ENCODE peak calls at places on chromosomes 3 and 15, in ten cellular contexts. Q is lower leg skin, H is upper lobe of right lung, Z is uterus, W is activated B cell treated with CpG ODN at 0.5 μM for 24 hours, K is fibroblast of mammary gland, A is D721Med, V is astrocyte, X is Calu3, P is natural killer cell. G is an unnamed sample.

GRCh38 chr3:63967675-63968611 is 55.4 kb downstream of the PSMD6 start:
- DNase-seq in V (peak; percentile 81), K (peak; percentile 48), H (no peak), Z (peak; percentile 39), X (peak; percentile 22), W (no peak), P (peak; percentile 39), A (no peak), Q (peak; percentile 35), G (no peak)

GRCh38 chr15:77654975-77655374 is 22.3 kb upstream of the LINGO1 start:
- DNase-seq in H (no peak), A (no peak), Z (no peak), Q (no peak), X (peak; percentile 58), W (no peak), V (no peak), K (no peak), P (no peak), G (no peak)

GRCh38 chr15:37109151-37109912 is 9.0 kb upstream of the MEIS2 start:
- DNase-seq in P (no peak), X (no peak), A (no peak), W (no peak), Z (no peak), H (no peak), K (no peak), V (no peak), Q (no peak), G (no peak)

GRCh38 chr3:150038830-150039229 is 68.1 kb upstream of the PFN2 start:
- DNase-seq in W (no peak), P (no peak), X (no peak), V (no peak), A (no peak), Q (no peak), H (no peak), K (no peak), Z (no peak), G (no peak)

GRCh38 chr15:101255615-101256350 is 3.9 kb upstream of the CHSY1 start:
- DNase-seq in Z (no peak), K (peak; percentile 67), P (no peak), Q (no peak), V (peak; percentile 92), H (no peak), W (no peak), X (no peak), A (no peak), G (no peak)

GRCh38 chr15:81865850-81866537 is 179.8 kb downstream of the MEX3B start:
- DNase-seq in A (no peak), X (no peak), P (no peak), Z (no peak), Q (no peak), V (no peak), K (no peak), H (no peak), W (no peak), G (no peak)

GRCh38 chr3:14563946-14564539 is 23.9 kb upstream of the GRIP2 start:
- DNase-seq in K (no peak), V (no peak), Q (no peak), P (no peak), H (no peak), W (no peak), A (no peak), Z (no peak), X (no peak), G (no peak)

GRCh38 chr15:81516461-81516860 is 142.4 kb upstream of the TMC3 start:
- DNase-seq in Q (peak; percentile 19), Z (no peak), H (no peak), X (no peak), K (peak; percentile 69), P (no peak), A (no peak), V (peak; percentile 71), W (no peak), G (no peak)

GRCh38 chr3:160617636-160618035 is 52.3 kb upstream of the KPNA4 start:
- DNase-seq in A (no peak), V (no peak), Z (no peak), H (no peak), W (no peak), X (no peak), P (no peak), Q (no peak), K (no peak), G (no peak)

GRCh38 chr3:160707187-160707789 is 30.3 kb downstream of the ARL14 start:
- DNase-seq in H (no peak), V (peak; percentile 22), K (peak; percentile 66), W (no peak), X (peak; percentile 58), P (no peak), Q (peak; percentile 36), A (no peak), Z (no peak), G (no peak)

GRCh38 chr3:127410678-127411077 is 122.8 kb upstream of the PRR20G start:
- DNase-seq in X (no peak), W (peak; percentile 2), Q (no peak), P (no peak), H (no peak), Z (no peak), V (no peak), A (no peak), K (no peak), G (no peak)

GRCh38 chr3:168093229-168093628 is 2.5 kb downstream of the GOLIM4 start:
- DNase-seq in A (no peak), Z (no peak), W (no peak), X (no peak), K (no peak), V (no peak), Q (no peak), H (no peak), P (no peak), G (no peak)

DNA sequence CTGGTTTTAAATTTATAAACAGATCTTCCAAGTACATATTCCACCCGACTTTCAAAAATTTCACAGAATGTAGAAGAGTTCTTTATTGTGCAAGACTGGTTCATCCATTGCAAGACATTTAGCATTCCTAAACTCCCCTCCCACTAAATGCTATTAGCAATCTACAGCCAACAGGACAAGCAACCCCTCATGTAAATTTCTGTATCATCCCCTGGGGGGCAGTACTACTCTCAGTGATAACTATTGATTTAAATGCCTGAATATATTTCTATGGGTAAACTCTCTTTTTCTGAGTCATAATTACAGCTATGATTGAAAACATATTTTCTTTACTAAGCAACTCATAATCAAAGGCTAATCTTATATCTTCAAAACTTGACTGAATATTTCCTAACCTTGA is 10.7 kb upstream of the SLC15A2 start:
- DNase-seq in P (no peak), X (peak; percentile 44), Z (no peak), V (peak; percentile 14), W (no peak), K (peak; percentile 54), H (no peak), Q (no peak), A (no peak), G (no peak)
- TF ChIP-seq CTCF in P (no peak), X (peak; percentile 43), Z (no peak), V (peak; percentile 28), W (no peak), K (peak; percentile 46), H (peak; percentile 44), Q (no peak), A (peak; percentile 30), G (peak; percentile 59)

GRCh38 chr3:129314757-129315385 is 36.2 kb downstream of the HMCES start:
- DNase-seq in P (peak; percentile 42), K (peak; percentile 93), X (peak; percentile 95), Q (peak; percentile 86), V (peak; percentile 70), A (peak; percentile 72), H (peak; percentile 89), Z (peak; percentile 90), W (peak; percentile 57), G (no peak)
- TF ChIP-seq CTCF in P (no peak), K (no peak), X (no peak), Q (no peak), V (peak; percentile 2), A (peak; percentile 38), H (peak; percentile 26), Z (no peak), W (no peak), G (no peak)

DNA sequence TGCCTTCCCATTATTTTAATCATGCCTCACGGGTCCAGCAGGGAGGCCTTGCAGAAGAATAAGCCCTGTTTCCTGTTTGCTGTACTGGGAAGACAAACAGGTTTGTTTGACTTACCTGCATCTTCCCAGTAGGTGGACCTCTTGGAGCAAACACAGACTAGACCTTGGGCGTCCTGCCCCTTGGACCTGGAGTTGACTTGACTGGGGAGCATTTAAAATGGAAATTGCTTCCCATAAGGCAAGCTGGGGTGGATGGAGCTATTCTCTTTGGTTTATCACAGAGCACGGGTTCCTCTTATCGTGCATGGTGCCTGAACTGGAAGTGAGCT is 151.4 kb downstream of the RPLP1 start:
- DNase-seq in V (no peak), W (no peak), K (no peak), Q (no peak), H (no peak), X (peak; percentile 48), P (no peak), Z (no peak), A (no peak), G (no peak)
- TF ChIP-seq CTCF in V (no peak), W (no peak), K (no peak), Q (no peak), H (no peak), X (peak; percentile 14), P (no peak), Z (no peak), A (no peak), G (no peak)

GRCh38 chr3:101690972-101691371 is 4.5 kb upstream of the RPL24 start:
- DNase-seq in H (no peak), V (no peak), X (no peak), W (no peak), K (no peak), P (no peak), Q (no peak), Z (no peak), A (no peak), G (no peak)
- TF ChIP-seq CTCF in H (no peak), V (no peak), X (no peak), W (no peak), K (no peak), P (no peak), Q (no peak), Z (no peak), A (no peak), G (no peak)

GRCh38 chr3:192864943-192865342 is 52.7 kb downstream of the MB21D2 start:
- DNase-seq in X (no peak), Q (no peak), Z (no peak), V (no peak), P (no peak), H (no peak), W (no peak), K (no peak), A (no peak), G (no peak)

GRCh38 chr3:192858849-192859585 is 58.6 kb downstream of the MB21D2 start:
- DNase-seq in K (no peak), H (no peak), A (no peak), V (no peak), P (no peak), Q (no peak), W (no peak), Z (no peak), X (no peak), G (no peak)

GRCh38 chr3:192861972-192862371 is 55.7 kb downstream of the MB21D2 start:
- DNase-seq in Z (no peak), K (no peak), V (no peak), X (no peak), Q (no peak), W (no peak), A (no peak), P (no peak), H (no peak), G (no peak)

GRCh38 chr3:192860464-192860863 is 57.2 kb downstream of the MB21D2 start:
- DNase-seq in K (no peak), A (no peak), P (no peak), Q (no peak), W (no peak), H (no peak), V (no peak), Z (no peak), X (no peak), G (no peak)

GRCh38 chr3:192862408-192863385 is 55.0 kb downstream of the MB21D2 start:
- DNase-seq in P (no peak), V (no peak), Q (no peak), H (no peak), W (no peak), K (no peak), X (no peak), A (no peak), Z (no peak), G (no peak)
- TF ChIP-seq CTCF in P (no peak), V (no peak), Q (no peak), H (no peak), W (no peak), K (no peak), X (no peak), A (no peak), Z (no peak), G (no peak)

G was measured in CD14-positive monocyte.